ENCODE peak calls at places on chromosomes 1 and 21, in four cellular contexts. R, E, L and W are unnamed samples.

GRCh38 chr1:236494586-236495207 is 29.1 kb upstream of the LGALS8 start:
- DNase-seq in R (no peak), E (peak; percentile 24), L (peak; percentile 22), W (no peak)

GRCh38 chr1:145849356-145850165 is 4.1 kb downstream of the NUDT17 start:
- DNase-seq in R (no peak), E (peak; percentile 49), L (peak; percentile 59), W (no peak)

GRCh38 chr1:194062962-194063361 is 876.5 kb upstream of the B3GALT2 start:
- DNase-seq in R (no peak), E (no peak), L (peak; percentile 58), W (no peak)

GRCh38 chr1:1402081-1402900 is 3.2 kb upstream of the CCNL2 start:
- DNase-seq in R (peak; percentile 30), E (peak; percentile 59), L (peak; percentile 81), W (peak; percentile 13)

GRCh38 chr21:25691931-25692330 is 42.8 kb downstream of the ATP5PF start:
- DNase-seq in R (no peak), E (peak; percentile 53), L (no peak), W (no peak)

GRCh38 chr1:224922404-224923164 is 6.9 kb upstream of the DNAH14 start:
- DNase-seq in R (peak; percentile 50), E (peak; percentile 41), L (peak; percentile 48), W (peak; percentile 70)

GRCh38 chr1:55402676-55403464 is 187.7 kb upstream of the USP24 start:
- DNase-seq in R (no peak), E (peak; percentile 47), L (peak; percentile 19), W (no peak)

GRCh38 chr1:59438058-59438560 is 141.2 kb downstream of the FGGY start:
- DNase-seq in R (no peak), E (no peak), L (no peak), W (no peak)

GRCh38 chr1:21139601-21140000 is 37.1 kb downstream of the EIF4G3 start:
- DNase-seq in R (peak; percentile 9), E (no peak), L (no peak), W (peak; percentile 39)

GRCh38 chr1:18118491-18118890 is 10.9 kb downstream of the IGSF21 start:
- DNase-seq in R (peak; percentile 69), E (no peak), L (no peak), W (no peak)

GRCh38 chr1:244035358-244035757 is 15.7 kb upstream of the ZBTB18 start:
- DNase-seq in R (no peak), E (no peak), L (no peak), W (no peak)

GRCh38 chr1:118963456-118964430 is 24.4 kb downstream of the TBX15 start:
- DNase-seq in R (no peak), E (peak; percentile 94), L (peak; percentile 57), W (no peak)

GRCh38 chr1:214632091-214632490 is 29.1 kb downstream of the CENPF start:
- DNase-seq in R (no peak), E (no peak), L (no peak), W (no peak)

GRCh38 chr1:181849071-181849470 is 212.4 kb downstream of the ZNF648 start:
- DNase-seq in R (no peak), E (no peak), L (no peak), W (no peak)

GRCh38 chr1:32332290-32333079 is 3.5 kb downstream of the MARCKSL1 start:
- DNase-seq in R (no peak), E (no peak), L (peak; percentile 53), W (no peak)

GRCh38 chr1:202069670-202070069 is 53.0 kb upstream of the GPR37L1 start:
- DNase-seq in R (no peak), E (no peak), L (no peak), W (no peak)

GRCh38 chr1:5125208-5125607 is 470.8 kb downstream of the AJAP1 start:
- DNase-seq in R (no peak), E (no peak), L (no peak), W (no peak)